ENCODE peak calls at places on chromosomes 2 and 18, in four cellular contexts. One of them, this sample, is unnamed.

GRCh38 chr2:220029013-220029412 is 401.6 kb downstream of the SLC4A3 start:
- DNase-seq in GM23338: no peak
- DNase-seq in IMR-90: no peak
- DNase-seq in upper lobe of right lung: no peak
- DNase-seq in this sample: no peak

GRCh38 chr2:45267062-45267702 is 257.9 kb upstream of the SIX2 start:
- DNase-seq in GM23338: no peak
- DNase-seq in IMR-90: no peak
- DNase-seq in upper lobe of right lung: no peak
- DNase-seq in this sample: no peak

GRCh38 chr18:48492880-48493279 is 46.0 kb upstream of the CTIF start:
- DNase-seq in GM23338: no peak
- DNase-seq in IMR-90: no peak
- DNase-seq in upper lobe of right lung: no peak
- DNase-seq in this sample: no peak

GRCh38 chr2:240717181-240717641 is 25.5 kb downstream of the AQP12A start:
- DNase-seq in GM23338: no peak
- DNase-seq in IMR-90: no peak
- DNase-seq in upper lobe of right lung: no peak
- DNase-seq in this sample: no peak

GRCh38 chr2:222358876-222359275 is 60.1 kb upstream of the PAX3 start:
- DNase-seq in GM23338: no peak
- DNase-seq in IMR-90: no peak
- DNase-seq in upper lobe of right lung: no peak
- DNase-seq in this sample: no peak

GRCh38 chr2:23434721-23435121 is 49.7 kb downstream of the KLHL29 start:
- DNase-seq in GM23338: no peak
- DNase-seq in IMR-90: peak; percentile 87
- DNase-seq in upper lobe of right lung: peak; percentile 21
- DNase-seq in this sample: no peak

GRCh38 chr18:33404244-33404873 is 36.2 kb downstream of the CCDC178 start:
- DNase-seq in GM23338: peak; percentile 17
- DNase-seq in IMR-90: no peak
- DNase-seq in upper lobe of right lung: no peak
- DNase-seq in this sample: no peak

GRCh38 chr18:3041857-3042256 is 28.9 kb upstream of the LPIN2 start:
- DNase-seq in GM23338: no peak
- DNase-seq in IMR-90: no peak
- DNase-seq in upper lobe of right lung: no peak
- DNase-seq in this sample: no peak

GRCh38 chr2:237180987-237181386 is 95.3 kb downstream of the COPS8 start:
- DNase-seq in GM23338: no peak
- DNase-seq in IMR-90: no peak
- DNase-seq in upper lobe of right lung: no peak
- DNase-seq in this sample: no peak

GRCh38 chr2:105631011-105631410 is 113.7 kb upstream of the NCK2 start:
- DNase-seq in GM23338: no peak
- DNase-seq in IMR-90: no peak
- DNase-seq in upper lobe of right lung: no peak
- DNase-seq in this sample: no peak

GRCh38 chr18:43883886-43884285 is 606.6 kb upstream of the SYT4 start:
- DNase-seq in GM23338: no peak
- DNase-seq in IMR-90: no peak
- DNase-seq in upper lobe of right lung: no peak
- DNase-seq in this sample: no peak

GRCh38 chr18:12287684-12288405 is 20.2 kb upstream of the TUBB6 start:
- DNase-seq in GM23338: peak; percentile 66
- DNase-seq in IMR-90: peak; percentile 95
- DNase-seq in upper lobe of right lung: peak; percentile 89
- DNase-seq in this sample: peak; percentile 63

GRCh38 chr2:8489221-8489620 is 192.6 kb upstream of the ID2 start:
- DNase-seq in GM23338: no peak
- DNase-seq in IMR-90: no peak
- DNase-seq in upper lobe of right lung: no peak
- DNase-seq in this sample: no peak

GRCh38 chr2:13056259-13056843 is 339.6 kb downstream of the TRIB2 start:
- DNase-seq in GM23338: peak; percentile 47
- DNase-seq in IMR-90: peak; percentile 7
- DNase-seq in upper lobe of right lung: no peak
- DNase-seq in this sample: no peak

GRCh38 chr2:221571108-221571390 is 1.1 kb downstream of the EPHA4 start:
- DNase-seq in GM23338: no peak
- DNase-seq in IMR-90: peak; percentile 17
- DNase-seq in upper lobe of right lung: no peak
- DNase-seq in this sample: peak; percentile 24

GRCh38 chr2:26534098-26534864 is 56.4 kb upstream of the OTOF start:
- DNase-seq in GM23338: no peak
- DNase-seq in IMR-90: no peak
- DNase-seq in upper lobe of right lung: peak; percentile 25
- DNase-seq in this sample: no peak

GRCh38 chr2:26363323-26363722 is 16.7 kb upstream of the ADGRF3 start:
- DNase-seq in GM23338: no peak
- DNase-seq in IMR-90: peak; percentile 31
- DNase-seq in upper lobe of right lung: no peak
- DNase-seq in this sample: no peak

GRCh38 chr2:138335036-138335435 is 166.5 kb upstream of the SPOPL start:
- DNase-seq in GM23338: no peak
- DNase-seq in IMR-90: no peak
- DNase-seq in upper lobe of right lung: no peak
- DNase-seq in this sample: no peak

GRCh38 chr2:196399736-196400691 is 228.6 kb upstream of the STK17B start:
- DNase-seq in GM23338: no peak
- DNase-seq in IMR-90: peak; percentile 94
- DNase-seq in upper lobe of right lung: no peak
- DNase-seq in this sample: no peak

GRCh38 chr18:985301-985700 is 80.6 kb downstream of the ADCYAP1 start:
- DNase-seq in GM23338: peak; percentile 68
- DNase-seq in IMR-90: no peak
- DNase-seq in upper lobe of right lung: no peak
- DNase-seq in this sample: no peak

GRCh38 chr2:78861546-78861945 is 164.0 kb upstream of the REG3G start:
- DNase-seq in GM23338: peak; percentile 74
- DNase-seq in IMR-90: no peak
- DNase-seq in upper lobe of right lung: no peak
- DNase-seq in this sample: no peak

GRCh38 chr2:134292514-134292913 is 38.6 kb downstream of the MGAT5 start:
- DNase-seq in GM23338: no peak
- DNase-seq in IMR-90: no peak
- DNase-seq in upper lobe of right lung: no peak
- DNase-seq in this sample: no peak

GRCh38 chr2:42810971-42811865 is 18.8 kb upstream of the HAAO start:
- DNase-seq in GM23338: peak; percentile 86
- DNase-seq in IMR-90: peak; percentile 35
- DNase-seq in upper lobe of right lung: peak; percentile 75
- DNase-seq in this sample: peak; percentile 54

GRCh38 chr2:196677404-196677803 is 37.9 kb downstream of the CCDC150 start:
- DNase-seq in GM23338: no peak
- DNase-seq in IMR-90: peak; percentile 77
- DNase-seq in upper lobe of right lung: no peak
- DNase-seq in this sample: no peak

GRCh38 chr2:173983414-173983871 is 18.3 kb upstream of the SP3 start:
- DNase-seq in GM23338: no peak
- DNase-seq in IMR-90: peak; percentile 42
- DNase-seq in upper lobe of right lung: no peak
- DNase-seq in this sample: no peak

GRCh38 chr18:46386788-46387187 is 270.2 kb downstream of the LOXHD1 start:
- DNase-seq in GM23338: no peak
- DNase-seq in IMR-90: no peak
- DNase-seq in upper lobe of right lung: no peak
- DNase-seq in this sample: no peak

GRCh38 chr2:47198985-47199451 is 43.9 kb upstream of the STPG4 start:
- DNase-seq in GM23338: no peak
- DNase-seq in IMR-90: peak; percentile 100
- DNase-seq in upper lobe of right lung: no peak
- DNase-seq in this sample: no peak

GRCh38 chr2:135219226-135219625 is 167.1 kb downstream of the RAB3GAP1 start:
- DNase-seq in GM23338: no peak
- DNase-seq in IMR-90: no peak
- DNase-seq in upper lobe of right lung: no peak
- DNase-seq in this sample: no peak

GRCh38 chr18:76529433-76529811 is 34.4 kb upstream of the ZNF516 start:
- DNase-seq in GM23338: no peak
- DNase-seq in IMR-90: no peak
- DNase-seq in upper lobe of right lung: no peak
- DNase-seq in this sample: no peak
- H3K4me3 ChIP-seq in GM23338: no peak overlapping the region
- H3K4me3 ChIP-seq in IMR-90: no peak overlapping the region
- H3K4me3 ChIP-seq in upper lobe of right lung: peak overlapping the region; percentile 44
- H3K4me3 ChIP-seq in this sample: no peak overlapping the region

GRCh38 chr2:178718988-178719387 is 88.2 kb downstream of the TTN start:
- DNase-seq in GM23338: no peak
- DNase-seq in IMR-90: no peak
- DNase-seq in upper lobe of right lung: no peak
- DNase-seq in this sample: no peak

GRCh38 chr2:178716394-178716793 is 90.8 kb downstream of the TTN start:
- DNase-seq in GM23338: no peak
- DNase-seq in IMR-90: no peak
- DNase-seq in upper lobe of right lung: no peak
- DNase-seq in this sample: no peak

GRCh38 chr2:178718283-178718682 is 88.9 kb downstream of the TTN start:
- DNase-seq in GM23338: no peak
- DNase-seq in IMR-90: no peak
- DNase-seq in upper lobe of right lung: no peak
- DNase-seq in this sample: no peak

GRCh38 chr2:178723786-178724346 is 83.4 kb downstream of the TTN start:
- DNase-seq in GM23338: no peak
- DNase-seq in IMR-90: no peak
- DNase-seq in upper lobe of right lung: no peak
- DNase-seq in this sample: no peak

GRCh38 chr2:178722296-178722695 is 84.9 kb downstream of the TTN start:
- DNase-seq in GM23338: no peak
- DNase-seq in IMR-90: no peak
- DNase-seq in upper lobe of right lung: no peak
- DNase-seq in this sample: no peak
- H3K4me1 ChIP-seq in GM23338: peaks cover 12% of the 10 kb centered on the region
- H3K4me1 ChIP-seq in IMR-90: no peaks in the 10 kb centered on the region
- H3K4me1 ChIP-seq in upper lobe of right lung: no peaks in the 10 kb centered on the region
- H3K4me1 ChIP-seq in this sample: no peaks in the 10 kb centered on the region

DNA sequence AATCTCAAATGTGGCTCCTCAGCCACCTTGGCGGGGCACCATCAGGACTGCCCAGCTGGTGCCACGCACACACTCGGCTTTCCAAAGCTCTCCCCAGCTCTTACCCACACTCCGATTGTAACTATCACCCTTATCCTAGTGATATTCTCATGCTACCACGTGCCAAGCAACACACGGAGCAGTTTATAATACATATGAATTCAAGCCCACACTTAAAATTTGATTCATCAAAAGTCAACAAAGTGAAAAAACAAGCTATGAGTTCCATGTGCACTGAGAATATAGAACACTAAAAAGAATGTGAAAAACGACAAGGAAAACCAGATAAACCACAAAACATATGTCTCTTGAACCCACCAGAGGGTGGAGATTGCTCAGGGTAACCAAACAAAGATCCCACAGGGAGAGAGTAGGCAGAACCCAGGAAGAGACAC is 31.6 kb downstream of the LONRF2 start:
- DNase-seq in GM23338: no peak
- DNase-seq in IMR-90: no peak
- DNase-seq in upper lobe of right lung: no peak
- DNase-seq in this sample: no peak
- H3K27ac ChIP-seq in GM23338: no peak overlapping the region
- H3K27ac ChIP-seq in IMR-90: peak overlapping the region; percentile 39
- H3K27ac ChIP-seq in upper lobe of right lung: peak overlapping the region; percentile 26
- H3K27ac ChIP-seq in this sample: no peak overlapping the region

DNA sequence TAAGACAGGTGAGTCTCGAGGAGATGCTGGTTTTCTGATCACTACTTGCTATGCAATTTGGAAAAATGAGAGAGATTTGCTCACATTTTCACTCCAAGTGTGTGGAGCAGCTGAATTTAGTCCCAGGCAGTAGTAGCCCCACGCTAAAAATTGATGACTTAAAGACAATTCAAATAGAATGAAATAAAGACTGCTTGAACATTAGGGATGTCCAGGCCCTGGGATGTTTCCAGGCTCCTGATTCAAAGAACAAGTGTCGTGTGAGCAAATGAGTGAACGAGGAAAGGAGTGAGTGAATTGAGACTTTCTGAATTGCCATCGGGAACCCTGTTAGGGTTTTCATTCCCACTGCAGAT is 37.3 kb upstream of the MRPL19 start:
- DNase-seq in GM23338: no peak
- DNase-seq in IMR-90: no peak
- DNase-seq in upper lobe of right lung: no peak
- DNase-seq in this sample: no peak
- H3K4me3 ChIP-seq in GM23338: no peak overlapping the region
- H3K4me3 ChIP-seq in IMR-90: no peak overlapping the region
- H3K4me3 ChIP-seq in upper lobe of right lung: no peak overlapping the region
- H3K4me3 ChIP-seq in this sample: no peak overlapping the region

GRCh38 chr2:202071107-202071506 is 1.9 kb upstream of the KIAA2012 start:
- DNase-seq in GM23338: no peak
- DNase-seq in IMR-90: no peak
- DNase-seq in upper lobe of right lung: no peak
- DNase-seq in this sample: no peak
- H3K4me1 ChIP-seq in GM23338: peaks cover 17% of the 10 kb centered on the region
- H3K4me1 ChIP-seq in IMR-90: no peaks in the 10 kb centered on the region
- H3K4me1 ChIP-seq in upper lobe of right lung: no peaks in the 10 kb centered on the region
- H3K4me1 ChIP-seq in this sample: peaks cover 5% of the 10 kb centered on the region

GRCh38 chr2:11344342-11344955 is at the start of gene ROCK2:
- DNase-seq in GM23338: peak; percentile 91
- DNase-seq in IMR-90: peak; percentile 79
- DNase-seq in upper lobe of right lung: peak; percentile 95
- DNase-seq in this sample: peak; percentile 88

GRCh38 chr2:11348209-11348749 is 3.8 kb upstream of the ROCK2 start:
- DNase-seq in GM23338: no peak
- DNase-seq in IMR-90: no peak
- DNase-seq in upper lobe of right lung: no peak
- DNase-seq in this sample: no peak

GRCh38 chr2:11347403-11347965 is 3.0 kb upstream of the ROCK2 start:
- DNase-seq in GM23338: no peak
- DNase-seq in IMR-90: no peak
- DNase-seq in upper lobe of right lung: no peak
- DNase-seq in this sample: no peak

GRCh38 chr2:11344956-11345671 is 678 bp upstream of the ROCK2 start:
- DNase-seq in GM23338: peak; percentile 75
- DNase-seq in IMR-90: peak; percentile 69
- DNase-seq in upper lobe of right lung: peak; percentile 79
- DNase-seq in this sample: peak; percentile 78

DNA sequence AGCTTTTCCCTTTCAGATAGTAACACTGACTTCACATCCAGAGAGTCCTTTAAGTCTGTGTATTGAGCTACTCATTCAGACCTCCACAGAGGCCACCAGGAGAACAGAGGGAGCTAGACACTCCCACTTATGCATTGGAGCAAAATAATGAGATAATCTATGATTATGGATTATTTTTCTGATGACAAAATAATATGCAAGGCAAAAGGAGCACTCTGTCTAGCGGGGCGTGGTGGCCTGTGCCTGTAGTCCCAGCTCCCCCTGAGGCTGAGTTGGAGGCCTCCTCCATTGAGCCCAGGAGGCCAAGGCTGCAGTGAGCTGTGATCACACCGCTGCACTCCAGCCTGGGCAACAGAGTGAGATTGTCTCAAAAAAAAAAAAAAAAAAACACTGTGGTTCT is 1.7 kb upstream of the ROCK2 start:
- DNase-seq in GM23338: no peak
- DNase-seq in IMR-90: no peak
- DNase-seq in upper lobe of right lung: no peak
- DNase-seq in this sample: no peak
- H3K27ac ChIP-seq in GM23338: no peak overlapping the region
- H3K27ac ChIP-seq in IMR-90: peak overlapping the region; percentile 67
- H3K27ac ChIP-seq in upper lobe of right lung: peak overlapping the region; percentile 99
- H3K27ac ChIP-seq in this sample: peak overlapping the region; percentile 98

GRCh38 chr18:58195278-58195721 is 151.3 kb downstream of the NEDD4L start:
- DNase-seq in GM23338: peak; percentile 80
- DNase-seq in IMR-90: no peak
- DNase-seq in upper lobe of right lung: peak; percentile 70
- DNase-seq in this sample: peak; percentile 71
- H3K4me3 ChIP-seq in GM23338: peak overlapping the region; percentile 69
- H3K4me3 ChIP-seq in IMR-90: no peak overlapping the region
- H3K4me3 ChIP-seq in upper lobe of right lung: peak overlapping the region; percentile 47
- H3K4me3 ChIP-seq in this sample: peak overlapping the region; percentile 11

This sample was measured in colonic mucosa.